ENCODE peak calls at places on chromosome 1, in ten cellular contexts. N is NCI-H748 treated with DMSO at 0.1 percent for 48 hours; W is left lung; B is MM.1S; Q is pulmonary artery endothelial cell; K is amygdala; F is hippocampal formation; S is mesothelial cell of epicardium; T is naive thymus-derived CD8-positive, alpha-beta T cell; I is naive B cell. C is an unnamed sample.

GRCh38 chr1:24323281-24323680 is 4.1 kb downstream of the GRHL3 start:
- DNase-seq in W (no peak), Q (no peak), N (no peak), S (no peak), B (peak; percentile 23), K (no peak), I (no peak), F (no peak), T (no peak), C (no peak)

GRCh38 chr1:204821924-204822323 is 48.7 kb upstream of the NFASC start:
- DNase-seq in Q (no peak), K (no peak), T (no peak), B (no peak), N (no peak), W (no peak), F (no peak), S (no peak), I (no peak), C (no peak)

GRCh38 chr1:228073061-228073869 is 9.2 kb upstream of the ARF1 start:
- DNase-seq in W (peak; percentile 17), F (no peak), Q (no peak), B (no peak), S (no peak), I (no peak), T (peak; percentile 48), K (no peak), N (no peak), C (no peak)

GRCh38 chr1:2446394-2446793 is 29.7 kb upstream of the PLCH2 start:
- DNase-seq in T (no peak), B (no peak), W (no peak), F (peak; percentile 79), K (peak; percentile 27), S (no peak), N (no peak), I (no peak), Q (no peak), C (no peak)

GRCh38 chr1:201506092-201506491 is 831 bp downstream of the CSRP1 start:
- DNase-seq in S (no peak), F (no peak), K (no peak), B (no peak), N (no peak), Q (no peak), W (no peak), T (no peak), I (no peak), C (no peak)

GRCh38 chr1:145999321-146000024 is 3.1 kb upstream of the TXNIP start:
- DNase-seq in K (no peak), F (no peak), W (no peak), S (no peak), Q (no peak), B (peak; percentile 90), I (peak; percentile 56), T (peak; percentile 67), N (peak; percentile 56), C (no peak)

GRCh38 chr1:14894811-14895524 is 258.6 kb upstream of the TMEM51 start:
- DNase-seq in Q (no peak), I (no peak), N (no peak), F (peak; percentile 1), S (no peak), T (no peak), W (no peak), B (no peak), K (no peak), C (peak; percentile 39)

GRCh38 chr1:101268893-101269292 is 32.1 kb downstream of the S1PR1 start:
- DNase-seq in N (no peak), W (no peak), S (no peak), K (no peak), I (no peak), T (no peak), B (no peak), Q (no peak), F (no peak), C (no peak)

GRCh38 chr1:212247179-212247721 is 38.0 kb upstream of the PPP2R5A start:
- DNase-seq in T (no peak), F (no peak), N (no peak), I (no peak), K (no peak), W (no peak), Q (no peak), B (no peak), S (no peak), C (no peak)

GRCh38 chr1:43836267-43836951 is 97.2 kb upstream of the ARTN start:
- DNase-seq in N (peak; percentile 95), I (peak; percentile 68), F (no peak), T (peak; percentile 94), K (peak; percentile 9), B (peak; percentile 95), S (peak; percentile 83), Q (no peak), W (peak; percentile 60), C (peak; percentile 30)

GRCh38 chr1:91843843-91844242 is 42.1 kb downstream of the TGFBR3 start:
- DNase-seq in T (no peak), B (no peak), I (no peak), W (no peak), F (no peak), N (no peak), Q (no peak), S (no peak), K (no peak), C (no peak)

GRCh38 chr1:5597991-5598823 is 394.0 kb downstream of the NPHP4 start:
- DNase-seq in N (no peak), B (no peak), W (no peak), S (peak; percentile 37), F (no peak), Q (no peak), T (no peak), K (no peak), I (no peak), C (peak; percentile 30)

GRCh38 chr1:217078010-217078704 is 354.9 kb upstream of the ESRRG start:
- DNase-seq in W (no peak), S (no peak), T (no peak), K (peak; percentile 10), B (no peak), N (peak; percentile 36), I (no peak), F (peak; percentile 26), Q (no peak), C (no peak)

GRCh38 chr1:203289281-203289981 is 15.9 kb upstream of the BTG2 start:
- DNase-seq in W (peak; percentile 80), I (peak; percentile 98), B (peak; percentile 99), S (no peak), T (peak; percentile 94), N (no peak), Q (no peak), K (no peak), F (no peak), C (no peak)

GRCh38 chr1:31551206-31551605 is 25.1 kb upstream of the TINAGL1 start:
- DNase-seq in S (no peak), W (no peak), Q (no peak), I (no peak), T (no peak), B (no peak), N (no peak), K (no peak), F (no peak), C (no peak)

GRCh38 chr1:226634611-226635246 is 86.2 kb downstream of the STUM start:
- DNase-seq in T (peak; percentile 62), W (peak; percentile 31), Q (no peak), N (no peak), K (no peak), F (no peak), I (no peak), S (no peak), B (no peak), C (no peak)

GRCh38 chr1:217718873-217719272 is 87.7 kb downstream of the SPATA17 start:
- DNase-seq in Q (no peak), F (no peak), W (no peak), B (no peak), I (no peak), K (no peak), T (no peak), S (no peak), N (no peak), C (no peak)

GRCh38 chr1:206687915-206688442 is 3.3 kb downstream of the MAPKAPK2 start:
- DNase-seq in N (no peak), I (no peak), Q (no peak), T (no peak), F (no peak), S (no peak), B (no peak), W (no peak), K (no peak), C (no peak)

GRCh38 chr1:235617808-235618207 is 31.8 kb downstream of the GNG4 start:
- DNase-seq in W (no peak), F (peak; percentile 8), N (no peak), I (no peak), T (no peak), K (no peak), B (no peak), Q (no peak), S (no peak), C (no peak)

GRCh38 chr1:192559115-192560006 is 16.2 kb upstream of the RGS1 start:
- DNase-seq in B (no peak), N (no peak), S (no peak), Q (peak; percentile 84), I (no peak), W (no peak), K (no peak), F (no peak), T (no peak), C (no peak)

GRCh38 chr1:107273515-107273914 is 132.7 kb downstream of the NTNG1 start:
- DNase-seq in S (no peak), K (no peak), B (no peak), N (no peak), I (no peak), Q (no peak), T (no peak), W (no peak), F (no peak), C (no peak)

GRCh38 chr1:206445116-206445515 is 25.2 kb upstream of the IKBKE start:
- DNase-seq in Q (no peak), T (no peak), S (no peak), F (no peak), K (no peak), B (no peak), W (no peak), I (no peak), N (no peak), C (no peak)

GRCh38 chr1:204190212-204191211 is 5.8 kb downstream of the KISS1 start:
- DNase-seq in K (no peak), N (no peak), Q (peak; percentile 64), T (no peak), F (no peak), W (no peak), I (peak; percentile 5), B (no peak), S (no peak), C (no peak)

GRCh38 chr1:12754738-12755137 is 8.7 kb downstream of the CFAP107 start:
- DNase-seq in Q (no peak), K (no peak), N (no peak), W (no peak), I (no peak), T (no peak), B (no peak), S (no peak), F (no peak), C (no peak)

GRCh38 chr1:17273096-17273495 is 24.2 kb downstream of the PADI3 start:
- DNase-seq in B (no peak), T (no peak), Q (no peak), N (no peak), W (no peak), K (no peak), S (no peak), F (no peak), I (no peak), C (no peak)

GRCh38 chr1:3650248-3651010 is 526 bp upstream of the WRAP73 start:
- DNase-seq in S (no peak), N (no peak), W (no peak), T (peak; percentile 54), Q (no peak), K (no peak), B (no peak), F (no peak), I (no peak), C (no peak)

GRCh38 chr1:88982055-88982454 is 10.4 kb downstream of the KYAT3 start:
- DNase-seq in Q (no peak), B (no peak), K (no peak), I (no peak), W (no peak), N (no peak), T (no peak), S (no peak), F (no peak), C (no peak)

GRCh38 chr1:14160766-14161165 is 437.7 kb upstream of the KAZN start:
- DNase-seq in F (no peak), B (no peak), W (no peak), S (no peak), Q (no peak), N (no peak), K (no peak), I (no peak), T (no peak), C (no peak)

C was measured in breast epithelium.